ENCODE peak calls at places on chromosomes 5 and 9, in six cellular contexts. One of them, this sample, is unnamed.

GRCh38 chr5:9156282-9156681 is 389.6 kb downstream of the SEMA5A start:
- DNase-seq in adrenal gland: peak; percentile 12
- DNase-seq in left ventricle myocardium inferior: no peak
- DNase-seq in OCI-LY7: peak; percentile 7
- DNase-seq in A549: peak; percentile 5
- DNase-seq in CD8-positive, alpha-beta memory T cell: no peak
- DNase-seq in this sample: peak; percentile 35

GRCh38 chr5:159548517-159548916 is 218.2 kb upstream of the IL12B start:
- DNase-seq in CD8-positive, alpha-beta memory T cell: no peak
- DNase-seq in OCI-LY7: no peak
- DNase-seq in left ventricle myocardium inferior: no peak
- DNase-seq in adrenal gland: no peak
- DNase-seq in A549: no peak
- DNase-seq in this sample: no peak

GRCh38 chr9:128635266-128636023 is 21.2 kb downstream of the DYNC2I2 start:
- DNase-seq in OCI-LY7: no peak
- DNase-seq in adrenal gland: peak; percentile 95
- DNase-seq in A549: peak; percentile 98
- DNase-seq in CD8-positive, alpha-beta memory T cell: no peak
- DNase-seq in left ventricle myocardium inferior: peak; percentile 88
- DNase-seq in this sample: no peak

GRCh38 chr5:68225188-68225910 is 9.8 kb downstream of the PIK3R1 start:
- DNase-seq in left ventricle myocardium inferior: peak; percentile 34
- DNase-seq in adrenal gland: peak; percentile 90
- DNase-seq in OCI-LY7: no peak
- DNase-seq in A549: peak; percentile 28
- DNase-seq in CD8-positive, alpha-beta memory T cell: no peak
- DNase-seq in this sample: peak; percentile 75

GRCh38 chr9:112819635-112820496 is 69.3 kb downstream of the SNX30 start:
- DNase-seq in OCI-LY7: peak; percentile 61
- DNase-seq in CD8-positive, alpha-beta memory T cell: no peak
- DNase-seq in left ventricle myocardium inferior: peak; percentile 39
- DNase-seq in adrenal gland: peak; percentile 64
- DNase-seq in A549: peak; percentile 69
- DNase-seq in this sample: peak; percentile 50

GRCh38 chr5:24783596-24783995 is 138.8 kb upstream of the CDH10 start:
- DNase-seq in OCI-LY7: no peak
- DNase-seq in CD8-positive, alpha-beta memory T cell: no peak
- DNase-seq in left ventricle myocardium inferior: no peak
- DNase-seq in A549: no peak
- DNase-seq in adrenal gland: no peak
- DNase-seq in this sample: no peak

GRCh38 chr5:126594676-126595485 is at the start of gene ALDH7A1:
- DNase-seq in adrenal gland: peak; percentile 95
- DNase-seq in A549: peak; percentile 96
- DNase-seq in CD8-positive, alpha-beta memory T cell: no peak
- DNase-seq in left ventricle myocardium inferior: peak; percentile 89
- DNase-seq in OCI-LY7: no peak
- DNase-seq in this sample: peak; percentile 75

GRCh38 chr9:133910855-133911514 is 81.1 kb downstream of the VAV2 start:
- DNase-seq in adrenal gland: no peak
- DNase-seq in A549: no peak
- DNase-seq in CD8-positive, alpha-beta memory T cell: no peak
- DNase-seq in OCI-LY7: no peak
- DNase-seq in left ventricle myocardium inferior: no peak
- DNase-seq in this sample: no peak

GRCh38 chr5:74124826-74125225 is 498.8 kb downstream of the ARHGEF28 start:
- DNase-seq in A549: no peak
- DNase-seq in left ventricle myocardium inferior: no peak
- DNase-seq in CD8-positive, alpha-beta memory T cell: no peak
- DNase-seq in adrenal gland: no peak
- DNase-seq in OCI-LY7: no peak
- DNase-seq in this sample: no peak

GRCh38 chr5:13248236-13248635 is 696.3 kb downstream of the DNAH5 start:
- DNase-seq in OCI-LY7: no peak
- DNase-seq in CD8-positive, alpha-beta memory T cell: no peak
- DNase-seq in adrenal gland: no peak
- DNase-seq in left ventricle myocardium inferior: no peak
- DNase-seq in A549: no peak
- DNase-seq in this sample: no peak

GRCh38 chr9:130417602-130418001 is 27.2 kb upstream of the ASS1 start:
- DNase-seq in A549: peak; percentile 41
- DNase-seq in CD8-positive, alpha-beta memory T cell: no peak
- DNase-seq in OCI-LY7: peak; percentile 10
- DNase-seq in left ventricle myocardium inferior: no peak
- DNase-seq in adrenal gland: no peak
- DNase-seq in this sample: no peak

GRCh38 chr5:86880785-86881492 is 263.2 kb downstream of the COX7C start:
- DNase-seq in left ventricle myocardium inferior: no peak
- DNase-seq in CD8-positive, alpha-beta memory T cell: peak; percentile 1
- DNase-seq in adrenal gland: peak; percentile 40
- DNase-seq in OCI-LY7: peak; percentile 70
- DNase-seq in A549: peak; percentile 83
- DNase-seq in this sample: no peak

GRCh38 chr5:107889387-107889786 is 218.7 kb upstream of the EFNA5 start:
- DNase-seq in OCI-LY7: no peak
- DNase-seq in A549: no peak
- DNase-seq in left ventricle myocardium inferior: no peak
- DNase-seq in CD8-positive, alpha-beta memory T cell: no peak
- DNase-seq in adrenal gland: peak; percentile 58
- DNase-seq in this sample: no peak

GRCh38 chr5:78129632-78130031 is 164.9 kb downstream of the AP3B1 start:
- DNase-seq in adrenal gland: no peak
- DNase-seq in OCI-LY7: no peak
- DNase-seq in A549: no peak
- DNase-seq in CD8-positive, alpha-beta memory T cell: no peak
- DNase-seq in left ventricle myocardium inferior: no peak
- DNase-seq in this sample: no peak

GRCh38 chr5:135578685-135579341 is at the start of gene CXCL14:
- DNase-seq in A549: no peak
- DNase-seq in OCI-LY7: no peak
- DNase-seq in adrenal gland: peak; percentile 54
- DNase-seq in left ventricle myocardium inferior: no peak
- DNase-seq in CD8-positive, alpha-beta memory T cell: no peak
- DNase-seq in this sample: peak; percentile 52

GRCh38 chr9:35605336-35606137 is 475 bp downstream of the TESK1 start:
- DNase-seq in adrenal gland: no peak
- DNase-seq in left ventricle myocardium inferior: no peak
- DNase-seq in CD8-positive, alpha-beta memory T cell: peak; percentile 30
- DNase-seq in A549: no peak
- DNase-seq in OCI-LY7: peak; percentile 46
- DNase-seq in this sample: no peak

GRCh38 chr5:28927559-28928326 is 1889.4 kb upstream of the CDH9 start:
- DNase-seq in OCI-LY7: no peak
- DNase-seq in adrenal gland: no peak
- DNase-seq in CD8-positive, alpha-beta memory T cell: no peak
- DNase-seq in A549: peak; percentile 40
- DNase-seq in left ventricle myocardium inferior: no peak
- DNase-seq in this sample: no peak

GRCh38 chr5:171630047-171630669 is 155.5 kb upstream of the SMIM23 start:
- DNase-seq in left ventricle myocardium inferior: peak; percentile 63
- DNase-seq in OCI-LY7: no peak
- DNase-seq in adrenal gland: peak; percentile 33
- DNase-seq in CD8-positive, alpha-beta memory T cell: no peak
- DNase-seq in A549: peak; percentile 71
- DNase-seq in this sample: no peak

GRCh38 chr9:107249665-107250285 is 33.3 kb upstream of the RAD23B start:
- DNase-seq in adrenal gland: no peak
- DNase-seq in A549: no peak
- DNase-seq in CD8-positive, alpha-beta memory T cell: no peak
- DNase-seq in OCI-LY7: no peak
- DNase-seq in left ventricle myocardium inferior: no peak
- DNase-seq in this sample: no peak

GRCh38 chr9:107249131-107249533 is 33.9 kb upstream of the RAD23B start:
- DNase-seq in A549: peak; percentile 57
- DNase-seq in left ventricle myocardium inferior: no peak
- DNase-seq in CD8-positive, alpha-beta memory T cell: no peak
- DNase-seq in adrenal gland: no peak
- DNase-seq in OCI-LY7: no peak
- DNase-seq in this sample: no peak

GRCh38 chr9:107248714-107249113 is 34.4 kb upstream of the RAD23B start:
- DNase-seq in OCI-LY7: no peak
- DNase-seq in left ventricle myocardium inferior: no peak
- DNase-seq in A549: no peak
- DNase-seq in adrenal gland: no peak
- DNase-seq in CD8-positive, alpha-beta memory T cell: no peak
- DNase-seq in this sample: no peak

GRCh38 chr9:107243757-107244156 is 39.3 kb upstream of the RAD23B start:
- DNase-seq in OCI-LY7: no peak
- DNase-seq in left ventricle myocardium inferior: no peak
- DNase-seq in A549: peak; percentile 61
- DNase-seq in CD8-positive, alpha-beta memory T cell: no peak
- DNase-seq in adrenal gland: no peak
- DNase-seq in this sample: no peak

DNA sequence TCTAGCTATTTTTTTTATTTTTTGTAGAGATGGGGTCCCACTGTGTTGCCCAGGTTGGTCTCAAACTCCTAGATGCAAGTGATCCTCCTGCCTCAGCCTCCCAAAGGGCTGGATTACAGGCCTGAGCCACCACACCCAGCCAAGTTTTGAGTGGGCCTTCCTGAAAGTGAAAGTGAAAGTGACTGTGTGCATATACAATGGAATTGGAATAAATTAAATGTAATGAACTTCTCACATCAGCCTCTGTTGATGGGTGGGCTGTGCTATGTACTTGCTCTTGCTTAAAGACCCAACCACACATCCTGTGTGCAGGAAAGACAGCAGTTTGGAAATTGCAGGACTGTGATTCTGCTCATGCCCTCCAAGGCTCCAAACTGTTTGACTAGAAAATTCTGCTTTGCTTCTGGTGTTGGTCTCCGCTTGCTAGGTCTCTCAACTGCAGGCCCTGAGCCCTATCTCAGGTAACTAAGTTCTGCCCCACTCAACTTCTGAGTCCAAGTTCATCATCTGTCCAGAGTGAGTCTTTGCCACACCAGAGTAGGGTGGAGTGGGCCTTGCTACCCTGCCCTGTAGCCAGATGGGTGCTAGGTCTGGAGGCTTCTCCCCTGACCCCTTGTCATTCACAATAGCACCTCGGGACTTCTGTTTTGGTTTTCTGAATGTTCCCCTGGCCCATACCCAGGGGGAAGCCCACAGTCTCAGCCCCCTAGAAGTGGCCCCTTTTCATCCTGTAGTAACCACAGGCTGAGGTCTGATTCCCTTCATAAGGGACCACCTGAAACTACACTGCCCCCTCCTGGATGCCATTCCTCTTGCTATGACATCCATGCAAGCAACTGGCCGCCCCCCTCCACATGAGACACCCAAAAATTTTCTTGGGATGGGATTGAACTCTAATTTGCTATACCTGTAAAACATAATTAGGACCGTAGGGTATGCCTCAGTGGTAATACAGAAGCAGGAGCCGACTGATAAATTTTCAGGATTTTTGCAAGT is 36.5 kb upstream of the RAD23B start:
- DNase-seq in left ventricle myocardium inferior: no peak
- DNase-seq in A549: peak; percentile 43
- DNase-seq in CD8-positive, alpha-beta memory T cell: no peak
- DNase-seq in OCI-LY7: peak; percentile 18
- DNase-seq in adrenal gland: no peak
- DNase-seq in this sample: no peak
- H3K4me1 ChIP-seq in left ventricle myocardium inferior: peaks cover 6% of the 10 kb centered on the region
- H3K4me1 ChIP-seq in A549: peaks cover 35% of the 10 kb centered on the region
- H3K4me1 ChIP-seq in CD8-positive, alpha-beta memory T cell: peaks cover 6% of the 10 kb centered on the region
- H3K4me1 ChIP-seq in OCI-LY7: no peaks in the 10 kb centered on the region
- H3K4me1 ChIP-seq in adrenal gland: no peaks in the 10 kb centered on the region
- H3K4me1 ChIP-seq in this sample: peaks cover 25% of the 10 kb centered on the region

GRCh38 chr9:136342191-136343120 is 15.1 kb downstream of the GPSM1 start:
- DNase-seq in A549: peak; percentile 68
- DNase-seq in left ventricle myocardium inferior: peak; percentile 87
- DNase-seq in adrenal gland: peak; percentile 87
- DNase-seq in CD8-positive, alpha-beta memory T cell: peak; percentile 31
- DNase-seq in OCI-LY7: peak; percentile 82
- DNase-seq in this sample: peak; percentile 48

GRCh38 chr9:136345281-136346156 is 18.0 kb downstream of the DNLZ start:
- DNase-seq in OCI-LY7: no peak
- DNase-seq in A549: peak; percentile 57
- DNase-seq in adrenal gland: peak; percentile 71
- DNase-seq in CD8-positive, alpha-beta memory T cell: no peak
- DNase-seq in left ventricle myocardium inferior: peak; percentile 77
- DNase-seq in this sample: no peak

GRCh38 chr9:136343121-136343883 is 16.0 kb downstream of the GPSM1 start:
- DNase-seq in CD8-positive, alpha-beta memory T cell: no peak
- DNase-seq in adrenal gland: peak; percentile 73
- DNase-seq in left ventricle myocardium inferior: peak; percentile 82
- DNase-seq in OCI-LY7: no peak
- DNase-seq in A549: no peak
- DNase-seq in this sample: no peak

GRCh38 chr9:136344544-136345280 is 17.4 kb downstream of the GPSM1 start:
- DNase-seq in CD8-positive, alpha-beta memory T cell: no peak
- DNase-seq in adrenal gland: no peak
- DNase-seq in A549: no peak
- DNase-seq in left ventricle myocardium inferior: no peak
- DNase-seq in OCI-LY7: no peak
- DNase-seq in this sample: no peak

DNA sequence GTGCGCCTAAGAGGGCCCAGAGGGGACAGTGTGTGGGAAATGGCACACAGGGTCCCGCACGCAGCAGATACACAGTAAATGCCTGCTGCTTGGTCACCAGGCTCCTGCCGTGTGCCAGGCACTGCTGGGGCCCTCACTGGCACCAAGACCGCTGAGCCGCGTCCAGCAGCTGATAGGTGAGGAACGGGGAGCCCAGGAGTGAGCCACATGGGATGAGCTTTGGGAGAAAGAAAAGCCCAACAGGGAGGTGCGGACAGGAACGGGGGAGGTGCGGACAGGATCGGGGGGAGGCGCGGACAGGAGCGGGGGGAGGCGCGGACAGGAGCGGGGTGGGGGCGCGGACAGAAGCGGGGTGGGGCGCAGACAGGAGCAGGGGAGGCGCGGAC is 16.5 kb downstream of the GPSM1 start:
- DNase-seq in A549: no peak
- DNase-seq in CD8-positive, alpha-beta memory T cell: no peak
- DNase-seq in OCI-LY7: no peak
- DNase-seq in left ventricle myocardium inferior: no peak
- DNase-seq in adrenal gland: no peak
- DNase-seq in this sample: no peak
- H3K4me1 ChIP-seq in A549: peaks cover 8% of the 10 kb centered on the region
- H3K4me1 ChIP-seq in CD8-positive, alpha-beta memory T cell: no peaks in the 10 kb centered on the region
- H3K4me1 ChIP-seq in OCI-LY7: no peaks in the 10 kb centered on the region
- H3K4me1 ChIP-seq in left ventricle myocardium inferior: peaks cover 73% of the 10 kb centered on the region
- H3K4me1 ChIP-seq in adrenal gland: peaks cover 45% of the 10 kb centered on the region
- H3K4me1 ChIP-seq in this sample: no peaks in the 10 kb centered on the region

DNA sequence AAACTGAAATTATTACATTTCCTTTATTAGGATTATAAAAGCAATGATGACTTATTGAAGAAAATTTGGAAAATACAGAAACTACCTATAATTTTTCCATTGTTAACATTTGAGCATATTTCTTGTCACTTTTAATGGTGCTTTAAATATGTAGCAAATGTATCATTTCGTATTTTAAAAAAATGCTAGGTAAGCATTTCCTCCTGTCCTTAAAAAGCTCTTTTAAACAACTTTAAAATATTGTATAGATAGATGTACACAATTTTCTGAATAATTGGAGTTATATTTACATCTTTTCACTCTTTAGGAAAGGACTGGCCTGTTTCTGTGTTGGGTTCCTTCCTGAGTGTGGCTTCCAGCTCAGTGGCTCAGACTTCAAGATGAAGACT is 15.6 kb downstream of the TENT4A start:
- DNase-seq in CD8-positive, alpha-beta memory T cell: no peak
- DNase-seq in left ventricle myocardium inferior: no peak
- DNase-seq in OCI-LY7: no peak
- DNase-seq in adrenal gland: no peak
- DNase-seq in A549: no peak
- DNase-seq in this sample: no peak
- H3K4me1 ChIP-seq in CD8-positive, alpha-beta memory T cell: peaks cover 53% of the 10 kb centered on the region
- H3K4me1 ChIP-seq in left ventricle myocardium inferior: peaks cover 94% of the 10 kb centered on the region
- H3K4me1 ChIP-seq in OCI-LY7: peaks cover 48% of the 10 kb centered on the region
- H3K4me1 ChIP-seq in adrenal gland: peaks cover 45% of the 10 kb centered on the region
- H3K4me1 ChIP-seq in A549: peaks cover 39% of the 10 kb centered on the region
- H3K4me1 ChIP-seq in this sample: peaks cover 82% of the 10 kb centered on the region

GRCh38 chr5:10715605-10716004 is 45.4 kb downstream of the DAP start:
- DNase-seq in adrenal gland: no peak
- DNase-seq in CD8-positive, alpha-beta memory T cell: no peak
- DNase-seq in A549: no peak
- DNase-seq in OCI-LY7: no peak
- DNase-seq in left ventricle myocardium inferior: no peak
- DNase-seq in this sample: no peak
- H3K4me1 ChIP-seq in adrenal gland: no peaks in the 10 kb centered on the region
- H3K4me1 ChIP-seq in CD8-positive, alpha-beta memory T cell: no peaks in the 10 kb centered on the region
- H3K4me1 ChIP-seq in A549: peaks cover 17% of the 10 kb centered on the region
- H3K4me1 ChIP-seq in OCI-LY7: no peaks in the 10 kb centered on the region
- H3K4me1 ChIP-seq in left ventricle myocardium inferior: no peaks in the 10 kb centered on the region
- H3K4me1 ChIP-seq in this sample: no peaks in the 10 kb centered on the region